ENCODE peak calls at places on chromosomes 6 and 20, in seven cellular contexts. N is HCT116, J is SK-N-SH, T is HepG2, C is K562, L is H1, B is GM12878. V is an unnamed sample.
A peak's percentile ranks its signal among the peaks of the same experiment; 100 is the strongest.

GRCh38 chr6:158737710-158738615 is 81.2 kb downstream of the EZR start:
- DNase-seq in T (no peak), N (peak; percentile 92), B (no peak), L (no peak), C (no peak), J (no peak), V (no peak)

GRCh38 chr6:15593798-15594197 is 69.0 kb downstream of the DTNBP1 start:
- DNase-seq in T (no peak), B (no peak), J (no peak), N (no peak), L (no peak), C (no peak), V (no peak)

GRCh38 chr6:22350109-22350508 is 53.3 kb upstream of the PRL start:
- DNase-seq in L (no peak), B (no peak), T (no peak), J (peak; percentile 28), N (no peak), C (no peak), V (peak; percentile 62)

GRCh38 chr20:4041748-4042411 is 26.5 kb upstream of the RNF24 start:
- DNase-seq in B (no peak), T (no peak), C (peak; percentile 65), N (peak; percentile 95), L (peak; percentile 45), J (no peak), V (peak; percentile 18)

GRCh38 chr6:121627761-121628160 is 192.3 kb downstream of the GJA1 start:
- DNase-seq in B (no peak), N (no peak), L (no peak), T (no peak), J (no peak), C (no peak), V (no peak)

GRCh38 chr6:31740397-31741223 is 805 bp downstream of the MSH5 start:
- DNase-seq in T (no peak), L (no peak), N (no peak), C (no peak), B (no peak), J (no peak), V (no peak)

GRCh38 chr20:63822276-63822696 is 8.8 kb downstream of the ZBTB46 start:
- DNase-seq in C (peak; percentile 59), T (no peak), B (no peak), J (no peak), N (no peak), L (no peak), V (no peak)

GRCh38 chr6:128516514-128516898 is 3.9 kb downstream of the PTPRK start:
- DNase-seq in C (no peak), B (no peak), J (no peak), N (no peak), T (peak; percentile 78), L (no peak), V (peak; percentile 69)

GRCh38 chr20:37680420-37680819 is 13.4 kb upstream of the CTNNBL1 start:
- DNase-seq in N (no peak), J (no peak), L (no peak), T (no peak), B (no peak), C (no peak), V (no peak)

GRCh38 chr20:50783903-50784302 is 11.0 kb upstream of the BCAS4 start:
- DNase-seq in C (no peak), J (no peak), N (no peak), L (no peak), T (no peak), B (no peak), V (no peak)

GRCh38 chr6:163596174-163596573 is 181.7 kb downstream of the QKI start:
- DNase-seq in L (no peak), T (peak; percentile 17), C (no peak), N (no peak), B (no peak), J (no peak), V (no peak)

GRCh38 chr20:31677553-31678260 is 40.0 kb downstream of the COX4I2 start:
- DNase-seq in L (no peak), N (no peak), J (no peak), B (no peak), T (no peak), C (no peak), V (no peak)

GRCh38 chr20:48877299-48877698 is 44.2 kb upstream of the ARFGEF2 start:
- DNase-seq in N (no peak), T (no peak), B (no peak), J (no peak), C (no peak), L (no peak), V (no peak)

GRCh38 chr6:70700922-70701876 is 33.5 kb downstream of the SMAP1 start:
- DNase-seq in C (no peak), J (no peak), L (no peak), B (no peak), N (no peak), T (no peak), V (no peak)

GRCh38 chr6:56856036-56856580 is 98.8 kb upstream of the BEND6 start:
- DNase-seq in B (no peak), C (no peak), T (no peak), N (no peak), J (no peak), L (no peak), V (no peak)

GRCh38 chr6:111740506-111740905 is 132.7 kb downstream of the FYN start:
- DNase-seq in T (no peak), B (no peak), J (no peak), N (no peak), C (no peak), L (no peak), V (no peak)

GRCh38 chr6:156163311-156163710 is 613.9 kb upstream of the ARID1B start:
- DNase-seq in J (no peak), N (no peak), B (no peak), T (no peak), L (no peak), C (no peak), V (no peak)

GRCh38 chr20:846894-847278 is 13.4 kb downstream of the FAM110A start:
- DNase-seq in B (no peak), L (no peak), J (no peak), T (no peak), N (no peak), C (no peak), V (no peak)

GRCh38 chr6:121413831-121414368 is 21.5 kb upstream of the GJA1 start:
- DNase-seq in J (no peak), L (no peak), C (no peak), T (no peak), B (no peak), N (no peak), V (no peak)

GRCh38 chr6:94300424-94301144 is 881.2 kb upstream of the EPHA7 start:
- DNase-seq in B (no peak), T (no peak), J (no peak), N (no peak), C (no peak), L (no peak), V (no peak)

GRCh38 chr20:40651121-40651520 is 37.9 kb downstream of the MAFB start:
- DNase-seq in J (no peak), N (no peak), T (no peak), B (no peak), C (no peak), L (no peak), V (peak; percentile 32)

GRCh38 chr6:36127462-36128016 is 2.8 kb upstream of the MAPK13 start:
- DNase-seq in J (no peak), N (no peak), B (no peak), C (peak; percentile 76), T (peak; percentile 77), L (no peak), V (peak; percentile 87)

GRCh38 chr20:1324598-1325172 is 4.3 kb downstream of the SDCBP2 start:
- DNase-seq in L (peak; percentile 19), J (no peak), T (no peak), N (no peak), B (no peak), C (no peak), V (peak; percentile 81)

GRCh38 chr6:110265273-110265672 is 85.0 kb downstream of the CDC40 start:
- DNase-seq in J (no peak), L (no peak), N (no peak), B (peak; percentile 3), C (no peak), T (no peak), V (no peak)

GRCh38 chr6:124742971-124743370 is 219.3 kb upstream of the RNF217 start:
- DNase-seq in J (no peak), C (no peak), N (no peak), L (no peak), T (no peak), B (no peak), V (no peak)

GRCh38 chr6:47363736-47364135 is 54.0 kb upstream of the TNFRSF21 start:
- DNase-seq in T (no peak), B (no peak), J (no peak), C (no peak), N (no peak), L (no peak), V (no peak)

GRCh38 chr6:8434727-8435092 is 635 bp downstream of the SLC35B3 start:
- DNase-seq in T (no peak), J (no peak), B (no peak), L (no peak), N (no peak), C (no peak), V (no peak)

GRCh38 chr6:8437813-8438212 is 2.5 kb upstream of the SLC35B3 start:
- DNase-seq in J (no peak), L (no peak), B (no peak), T (peak; percentile 39), N (no peak), C (no peak), V (no peak)

GRCh38 chr6:8435845-8436168 is 462 bp upstream of the SLC35B3 start:
- DNase-seq in B (no peak), C (no peak), T (no peak), J (no peak), L (no peak), N (no peak), V (no peak)

GRCh38 chr6:8436956-8437355 is 1.6 kb upstream of the SLC35B3 start:
- DNase-seq in T (no peak), N (no peak), B (no peak), J (no peak), C (no peak), L (no peak), V (no peak)

GRCh38 chr6:8435093-8435844 is at the start of gene SLC35B3:
- DNase-seq in T (peak; percentile 92), J (peak; percentile 96), B (peak; percentile 69), N (peak; percentile 74), L (peak; percentile 97), C (peak; percentile 98), V (peak; percentile 91)
- TF ChIP-seq POLR2AphosphoS5 in T (peak; percentile 90), J (peak; percentile 89), B (peak; percentile 98), N (peak; percentile 94), L (peak; percentile 82), C (peak; percentile 75), V (peak; percentile 84)

GRCh38 chr20:56925696-56926101 is 296.6 kb downstream of the TFAP2C start:
- DNase-seq in L (peak; percentile 66), J (no peak), N (no peak), T (no peak), B (no peak), C (no peak), V (no peak)
- H3K4me2 ChIP-seq in L (peak overlapping the region; percentile 78), J (no peak overlapping the region), N (no peak overlapping the region), T (no peak overlapping the region), B (no peak overlapping the region), C (no peak overlapping the region), V (no peak overlapping the region)

GRCh38 chr6:140441256-140441655 is 1066.8 kb upstream of the CITED2 start:
- DNase-seq in J (peak; percentile 11), B (no peak), L (peak; percentile 52), N (no peak), C (no peak), T (peak; percentile 46), V (peak; percentile 57)
- TF ChIP-seq POLR2AphosphoS5 in J (no peak), B (no peak), L (no peak), N (no peak), C (no peak), T (no peak), V (no peak)

GRCh38 chr6:44464527-44465310 is 77.2 kb downstream of the CDC5L start:
- DNase-seq in N (no peak), C (no peak), T (peak; percentile 51), J (no peak), B (no peak), L (peak; percentile 33), V (no peak)
- H3K4me2 ChIP-seq in N (no peak overlapping the region), C (no peak overlapping the region), T (peak overlapping the region; percentile 44), J (peak overlapping the region; percentile 15), B (no peak overlapping the region), L (no peak overlapping the region), V (no peak overlapping the region)

V was measured in endothelial cell of umbilical vein.